ENCODE peak calls at places on chromosomes 16 and 17, in five cellular contexts. U, Y, I, V and O are unnamed samples. For H3K9me3, the result is how much of the 10 kb centered on the place peaks cover.

GRCh38 chr17:50507871-50508572 is at the start of gene MYCBPAP:
- DNase-seq in U (peak), Y (peak), I (peak), V (peak), O (peak)

GRCh38 chr16:51577621-51578303 is 426.7 kb upstream of the SALL1 start:
- DNase-seq in U (no peak), Y (no peak), I (peak), V (no peak), O (no peak)

GRCh38 chr17:17663160-17664072 is 17.8 kb upstream of the RAI1 start:
- DNase-seq in U (peak), Y (peak), I (peak), V (no peak), O (peak)

GRCh38 chr17:65914784-65915342 is 277.1 kb downstream of the CEP112 start:
- DNase-seq in U (peak), Y (no peak), I (no peak), V (no peak), O (no peak)

GRCh38 chr16:31357324-31358156 is 2.6 kb downstream of the ITGAX start:
- DNase-seq in U (no peak), Y (no peak), I (no peak), V (no peak), O (no peak)

GRCh38 chr16:73290258-73290657 is 242.3 kb upstream of the ZFHX3 start:
- DNase-seq in U (no peak), Y (no peak), I (no peak), V (no peak), O (no peak)

GRCh38 chr16:59633996-59634579 is 900.0 kb upstream of the GOT2 start:
- DNase-seq in U (no peak), Y (no peak), I (no peak), V (no peak), O (peak)

GRCh38 chr16:31093132-31093703 is 1.4 kb downstream of the VKORC1 start:
- DNase-seq in U (peak), Y (no peak), I (peak), V (no peak), O (peak)

GRCh38 chr16:83458612-83459011 is 349.2 kb upstream of the HSBP1 start:
- DNase-seq in U (no peak), Y (no peak), I (no peak), V (no peak), O (peak)

GRCh38 chr16:58284488-58284887 is 10.3 kb downstream of the PRSS54 start:
- DNase-seq in U (no peak), Y (no peak), I (no peak), V (no peak), O (no peak)

GRCh38 chr16:714079-714478 is 839 bp upstream of the METRN start:
- DNase-seq in U (no peak), Y (no peak), I (no peak), V (no peak), O (no peak)

GRCh38 chr17:72822358-72823023 is 270.0 kb downstream of the SLC39A11 start:
- DNase-seq in U (no peak), Y (no peak), I (no peak), V (no peak), O (no peak)

GRCh38 chr17:17841620-17842025 is 4.8 kb upstream of the SREBF1 start:
- DNase-seq in U (no peak), Y (peak), I (peak), V (no peak), O (no peak)

GRCh38 chr17:50023520-50023919 is 28.5 kb upstream of the DLX3 start:
- DNase-seq in U (no peak), Y (no peak), I (no peak), V (no peak), O (no peak)

GRCh38 chr17:66720027-66720426 is 114.9 kb upstream of the CACNG5 start:
- DNase-seq in U (no peak), Y (no peak), I (peak), V (no peak), O (no peak)

GRCh38 chr17:83083368-83084201 is 4.2 kb downstream of the METRNL start:
- DNase-seq in U (no peak), Y (no peak), I (peak), V (no peak), O (peak)

GRCh38 chr17:62597920-62598319 is 29.6 kb upstream of the MRC2 start:
- DNase-seq in U (no peak), Y (no peak), I (no peak), V (peak), O (no peak)

GRCh38 chr16:57271063-57271345 is 13.5 kb downstream of the PLLP start:
- DNase-seq in U (no peak), Y (no peak), I (no peak), V (no peak), O (no peak)

GRCh38 chr17:5832886-5833285 is 237.3 kb upstream of the WSCD1 start:
- DNase-seq in U (no peak), Y (no peak), I (peak), V (no peak), O (no peak)

GRCh38 chr16:21162661-21163151 is 4.2 kb downstream of the LDAF1 start:
- DNase-seq in U (no peak), Y (peak), I (no peak), V (no peak), O (no peak)

GRCh38 chr17:27379863-27380533 is 76.2 kb upstream of the KSR1 start:
- DNase-seq in U (no peak), Y (peak), I (no peak), V (peak), O (peak)

GRCh38 chr17:67456889-67457288 is 79.8 kb downstream of the PITPNC1 start:
- DNase-seq in U (no peak), Y (no peak), I (no peak), V (no peak), O (no peak)

GRCh38 chr17:82898976-82899514 is 59.2 kb upstream of the ZNF750 start:
- DNase-seq in U (no peak), Y (no peak), I (no peak), V (no peak), O (no peak)

GRCh38 chr16:85310868-85311585 is 198.8 kb upstream of the CIBAR2 start:
- DNase-seq in U (no peak), Y (no peak), I (no peak), V (no peak), O (no peak)

GRCh38 chr17:76329664-76330063 is 21.6 kb upstream of the QRICH2 start:
- DNase-seq in U (no peak), Y (no peak), I (no peak), V (no peak), O (no peak)
- H3K27ac ChIP-seq in U (no peak), Y (no peak), I (no peak), V (no peak), O (no peak)

GRCh38 chr16:35410438-35410837 is 1951.0 kb downstream of the TP53TG3F start:
- DNase-seq in U (no peak), Y (no peak), I (no peak), V (no peak), O (no peak)

GRCh38 chr16:35414139-35414538 is 1954.7 kb downstream of the TP53TG3F start:
- DNase-seq in U (no peak), Y (no peak), I (no peak), V (no peak), O (no peak)

GRCh38 chr16:35409503-35409902 is 1950.1 kb downstream of the TP53TG3F start:
- DNase-seq in U (no peak), Y (no peak), I (no peak), V (no peak), O (no peak)

GRCh38 chr16:35411156-35411555 is 1951.7 kb downstream of the TP53TG3F start:
- DNase-seq in U (no peak), Y (no peak), I (no peak), V (no peak), O (no peak)

DNA sequence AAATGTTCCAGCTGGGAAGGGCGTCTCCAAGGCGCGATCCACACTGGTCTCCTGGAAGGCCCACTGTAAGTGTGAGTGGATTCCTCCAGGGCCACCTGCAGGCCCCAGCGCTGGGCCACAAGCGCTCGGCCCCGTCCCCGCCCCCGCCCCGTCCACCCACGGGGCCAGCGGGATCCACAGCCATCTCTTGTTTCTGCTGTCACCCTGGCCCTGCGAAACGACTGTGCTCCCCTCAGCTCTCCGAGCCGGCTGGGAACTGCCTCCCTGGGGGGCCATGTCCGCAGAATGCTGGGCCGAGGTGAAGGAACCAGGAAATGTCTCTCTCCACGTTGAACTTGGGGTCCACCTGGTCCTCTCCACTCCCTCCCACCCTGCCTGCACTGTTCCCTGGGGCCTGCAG is 1955.2 kb downstream of the TP53TG3F start:
- DNase-seq in U (no peak), Y (no peak), I (no peak), V (no peak), O (no peak)
- H3K9me3 ChIP-seq in U (under half), Y (under half), I (under half), V (under half), O (under half)

DNA sequence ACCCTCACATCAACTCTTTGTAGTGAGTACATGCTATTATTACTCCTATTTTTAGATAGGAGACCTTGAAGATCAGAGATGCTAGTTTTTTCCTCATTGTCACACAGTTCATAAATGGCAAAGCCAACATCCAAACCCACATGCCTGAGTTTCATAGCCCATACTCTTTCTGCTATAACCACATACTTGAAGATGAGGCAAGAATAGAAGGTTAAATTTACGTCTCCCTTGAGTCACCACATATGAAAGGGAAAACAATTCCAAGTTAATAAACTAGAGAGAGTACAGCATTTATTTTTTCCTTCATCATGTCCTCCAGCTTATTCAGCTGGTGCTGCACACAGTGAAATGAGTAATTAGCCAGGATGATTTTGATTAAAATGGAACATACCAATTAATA is 23.7 kb downstream of the NUDT7 start:
- DNase-seq in U (no peak), Y (no peak), I (no peak), V (no peak), O (no peak)
- H3K27ac ChIP-seq in U (no peak), Y (no peak), I (no peak), V (no peak), O (no peak)

GRCh38 chr16:3444032-3444388 is 530 bp downstream of the NAA60 start:
- DNase-seq in U (peak), Y (peak), I (no peak), V (no peak), O (no peak)

GRCh38 chr16:3434373-3434772 is 8.9 kb downstream of the ZNF597 start:
- DNase-seq in U (no peak), Y (no peak), I (no peak), V (no peak), O (no peak)

GRCh38 chr16:3443108-3444031 is at the start of the genes NAA60 and ZNF597:
- DNase-seq in U (peak), Y (peak), I (peak), V (peak), O (peak)

DNA sequence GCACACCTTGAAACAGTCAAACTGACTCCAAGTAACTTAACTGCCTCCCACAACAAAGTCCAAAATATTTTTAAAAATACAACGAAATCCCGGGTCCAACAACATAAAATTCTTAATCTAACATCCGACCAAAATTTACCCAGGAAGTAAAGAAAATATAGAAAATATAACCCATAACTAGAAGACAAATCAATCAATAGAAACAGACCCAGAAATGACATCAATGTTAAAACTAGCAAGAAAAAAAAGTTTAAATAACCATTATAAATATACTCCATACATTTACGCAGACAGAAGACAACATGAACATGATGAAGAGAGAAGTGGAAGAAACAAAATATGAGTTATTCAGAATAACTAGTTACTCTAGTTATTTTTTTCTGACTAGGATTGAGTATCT is 3.7 kb downstream of the ZNF597 start:
- DNase-seq in U (no peak), Y (no peak), I (no peak), V (no peak), O (no peak)
- H3K9me3 ChIP-seq in U (under half), Y (under half), I (under half), V (under half), O (under half)

DNA sequence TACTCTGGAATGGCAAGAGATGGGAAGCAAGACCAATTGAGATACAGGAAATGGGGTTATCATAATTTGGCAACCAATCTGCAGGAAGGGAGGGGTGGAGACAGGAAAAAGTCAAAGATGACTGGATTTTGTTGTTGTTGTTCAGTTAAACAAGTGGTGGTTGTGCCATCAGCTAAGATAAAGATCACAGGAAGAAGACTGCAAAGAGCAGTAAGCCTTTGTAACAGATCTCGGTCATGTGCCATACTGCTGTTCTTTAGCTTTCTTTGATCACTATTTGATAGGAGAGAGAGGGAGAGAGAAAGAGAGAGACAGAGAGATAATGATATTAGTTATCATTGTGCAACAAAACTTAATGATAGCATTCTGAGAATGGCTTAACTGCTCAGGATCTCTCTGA is 404.8 kb downstream of the SHISA9 start:
- DNase-seq in U (no peak), Y (no peak), I (no peak), V (no peak), O (no peak)
- H3K27ac ChIP-seq in U (no peak), Y (no peak), I (no peak), V (no peak), O (no peak)

DNA sequence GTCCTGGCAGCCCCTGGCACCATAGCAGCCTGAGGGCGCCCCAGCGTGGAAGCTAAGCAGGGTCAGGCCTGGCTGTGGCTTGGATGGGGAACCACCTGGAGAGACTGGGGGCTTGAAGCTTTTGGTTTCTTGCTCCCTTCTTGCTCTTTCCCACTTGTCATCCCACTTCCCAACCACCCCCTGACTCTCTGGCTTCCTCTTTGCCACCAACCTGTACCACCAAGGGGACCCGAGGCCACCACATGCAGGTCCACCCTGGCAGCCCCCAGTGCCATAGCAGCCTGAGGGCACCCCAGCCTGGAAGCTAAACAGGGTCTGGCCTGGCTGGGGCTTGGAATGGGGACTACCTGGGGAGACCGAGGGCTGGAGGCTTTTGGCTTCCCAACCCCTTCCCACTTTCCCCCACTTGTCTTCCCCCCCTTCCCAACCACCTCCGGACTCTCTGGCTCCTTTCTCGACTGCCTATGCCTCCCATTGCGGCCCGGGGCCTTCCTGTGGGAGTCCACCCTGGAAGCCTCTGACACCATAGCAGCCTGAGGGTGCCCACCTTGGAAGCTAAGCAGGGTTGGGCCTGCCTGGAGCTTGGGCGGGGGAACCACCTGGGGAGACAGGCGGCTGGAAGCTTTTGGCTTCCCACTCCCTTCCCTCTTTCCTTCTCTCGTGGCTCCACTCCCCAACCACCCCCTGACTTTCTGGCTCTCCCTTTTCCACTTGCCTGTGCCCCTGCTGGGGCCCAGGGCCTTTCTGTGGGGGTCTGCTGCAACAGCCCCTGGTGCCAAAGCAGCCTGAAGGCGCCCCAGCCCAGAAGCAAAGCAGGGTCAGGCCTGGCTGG is 2294.4 kb downstream of the TP53TG3F start:
- DNase-seq in U (no peak), Y (no peak), I (no peak), V (no peak), O (no peak)
- H3K9me3 ChIP-seq in U (under half), Y (half or more), I (half or more), V (under half), O (under half)